ENCODE peak calls at places on chromosome 5, in nine cellular contexts. Z, A, O, F, X, W, Q, U and K are unnamed samples.

GRCh38 chr5:102971693-102972293 is 148.1 kb downstream of the GIN1 start:
- DNase-seq in Z (no peak), F (no peak), O (no peak), W (no peak), U (no peak), X (peak), A (no peak), Q (no peak), K (peak)

GRCh38 chr5:74370168-74370567 is 270.4 kb downstream of the ENC1 start:
- DNase-seq in Q (no peak), X (no peak), A (no peak), Z (no peak), O (no peak), F (no peak), U (peak), W (peak), K (no peak)

GRCh38 chr5:109409061-109409843 is 522 bp downstream of the PJA2 start:
- DNase-seq in F (peak), Q (no peak), X (no peak), U (peak), O (no peak), W (peak), A (peak), Z (peak), K (peak)

GRCh38 chr5:79074641-79075040 is 5.1 kb downstream of the BHMT2 start:
- DNase-seq in Z (no peak), U (no peak), W (no peak), O (peak), F (peak), Q (no peak), A (no peak), X (no peak), K (no peak)

GRCh38 chr5:27241564-27242257 is 203.3 kb upstream of the CDH9 start:
- DNase-seq in Z (no peak), A (no peak), Q (no peak), X (peak), O (peak), U (no peak), F (peak), W (no peak), K (peak)

GRCh38 chr5:61673007-61673735 is 341.1 kb downstream of the ZSWIM6 start:
- DNase-seq in X (peak), W (no peak), F (peak), O (no peak), A (no peak), Q (no peak), U (no peak), Z (no peak), K (peak)

GRCh38 chr5:169876376-169876775 is 103.9 kb downstream of the INSYN2B start:
- DNase-seq in W (no peak), Q (no peak), A (no peak), X (no peak), O (no peak), Z (no peak), U (no peak), F (no peak), K (peak)

GRCh38 chr5:132386644-132387286 is 17.3 kb downstream of the SLC22A5 start:
- DNase-seq in W (peak), A (peak), O (no peak), X (no peak), F (peak), Z (peak), Q (no peak), U (peak), K (no peak)

GRCh38 chr5:84163671-84164070 is 221.0 kb downstream of the EDIL3 start:
- DNase-seq in A (no peak), Q (no peak), F (no peak), X (no peak), Z (no peak), O (no peak), W (no peak), U (no peak), K (no peak)

GRCh38 chr5:56740000-56740399 is 75.3 kb upstream of the MAP3K1 start:
- DNase-seq in F (no peak), W (no peak), U (no peak), O (no peak), A (no peak), X (no peak), Q (no peak), Z (no peak), K (no peak)

GRCh38 chr5:66582499-66582898 is 13.7 kb upstream of the MAST4 start:
- DNase-seq in U (no peak), F (peak), Z (no peak), O (no peak), W (no peak), A (no peak), X (no peak), Q (no peak), K (no peak)

GRCh38 chr5:144390133-144390532 is 219.5 kb downstream of the KCTD16 start:
- DNase-seq in U (no peak), F (no peak), A (no peak), W (no peak), O (no peak), X (no peak), Z (no peak), Q (peak), K (no peak)

GRCh38 chr5:39224196-39224754 is 4.9 kb upstream of the FYB1 start:
- DNase-seq in Q (no peak), O (no peak), Z (no peak), X (no peak), F (no peak), A (no peak), U (no peak), W (peak), K (peak)

GRCh38 chr5:75053286-75054109 is 1.1 kb upstream of the GCNT4 start:
- DNase-seq in O (no peak), Z (peak), F (peak), U (no peak), Q (no peak), W (peak), A (no peak), X (no peak), K (no peak)

GRCh38 chr5:84715087-84715486 is 330.4 kb upstream of the EDIL3 start:
- DNase-seq in W (no peak), Q (no peak), O (no peak), X (no peak), Z (no peak), U (no peak), A (no peak), F (no peak), K (no peak)

GRCh38 chr5:53099546-53099945 is 10.0 kb downstream of the MOCS2 start:
- DNase-seq in Q (no peak), A (no peak), F (peak), O (no peak), W (no peak), U (no peak), X (no peak), Z (no peak), K (no peak)

GRCh38 chr5:68454172-68454571 is 238.6 kb downstream of the PIK3R1 start:
- DNase-seq in Q (no peak), W (no peak), A (no peak), F (no peak), O (no peak), X (no peak), U (no peak), Z (no peak), K (no peak)

GRCh38 chr5:138974227-138975063 is 99.3 kb upstream of the LRRTM2 start:
- DNase-seq in O (no peak), W (peak), U (peak), X (peak), A (no peak), Z (no peak), Q (no peak), F (peak), K (peak)

GRCh38 chr5:45109636-45110035 is 300.9 kb downstream of the MRPS30 start:
- DNase-seq in O (no peak), W (no peak), A (no peak), F (no peak), Z (no peak), X (no peak), U (no peak), Q (peak), K (no peak)

GRCh38 chr5:56305551-56305950 is 72.4 kb upstream of the ANKRD55 start:
- DNase-seq in U (no peak), W (no peak), A (no peak), Q (no peak), X (no peak), Z (no peak), F (no peak), O (no peak), K (no peak)

GRCh38 chr5:132905938-132906337 is 32.5 kb downstream of the LEAP2 start:
- DNase-seq in O (peak), Z (no peak), X (no peak), U (no peak), A (no peak), Q (no peak), F (no peak), W (no peak), K (no peak)

GRCh38 chr5:150020249-150020648 is 19.7 kb downstream of the HMGXB3 start:
- DNase-seq in Q (no peak), A (no peak), U (no peak), O (no peak), W (no peak), Z (no peak), X (no peak), F (no peak), K (no peak)

GRCh38 chr5:35149041-35149440 is 81.2 kb downstream of the PRLR start:
- DNase-seq in O (no peak), Z (no peak), W (no peak), F (no peak), Q (no peak), A (no peak), X (no peak), U (no peak), K (no peak)

GRCh38 chr5:81482595-81482994 is 88.7 kb upstream of the ACOT12 start:
- DNase-seq in A (no peak), U (no peak), W (no peak), X (no peak), Z (no peak), F (peak), Q (no peak), O (no peak), K (no peak)

GRCh38 chr5:136811551-136811950 is 446.2 kb upstream of the TRPC7 start:
- DNase-seq in F (peak), W (peak), Q (no peak), U (peak), X (peak), O (peak), Z (no peak), A (no peak), K (no peak)

GRCh38 chr5:94613583-94613982 is 4.8 kb downstream of the KIAA0825 start:
- DNase-seq in F (peak), Z (no peak), Q (no peak), U (no peak), X (no peak), O (no peak), W (no peak), A (no peak), K (no peak)

GRCh38 chr5:177122566-177122965 is 11.0 kb upstream of the NSD1 start:
- DNase-seq in W (no peak), Q (no peak), X (no peak), A (no peak), O (no peak), F (no peak), U (no peak), Z (no peak), K (no peak)

GRCh38 chr5:32523625-32524024 is 61.7 kb upstream of the SUB1 start:
- DNase-seq in X (no peak), F (no peak), U (no peak), O (no peak), Q (no peak), W (no peak), Z (no peak), A (no peak), K (no peak)

GRCh38 chr5:38329132-38329715 is 70.9 kb downstream of the EGFLAM start:
- DNase-seq in U (no peak), Z (no peak), F (peak), O (no peak), Q (no peak), X (no peak), W (no peak), A (no peak), K (no peak)

DNA sequence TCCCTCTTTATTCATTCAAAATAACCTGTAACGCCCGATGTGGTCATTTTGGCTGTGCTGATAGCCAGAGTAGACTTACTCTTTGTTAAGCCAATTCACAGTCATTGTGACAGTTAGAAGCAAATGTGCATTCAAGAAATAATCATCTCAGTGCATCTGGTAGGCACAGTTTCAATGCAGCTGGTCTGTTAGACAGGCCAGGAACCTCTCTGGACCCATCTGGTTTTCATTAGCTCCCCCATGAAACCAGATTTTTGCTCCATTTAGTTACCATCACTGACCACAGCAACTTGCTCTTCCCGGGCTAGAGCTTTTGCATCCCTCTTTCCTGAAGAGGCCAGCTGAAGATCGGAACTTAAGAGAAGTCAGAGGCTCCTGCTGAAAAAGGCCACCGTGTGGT is 284.2 kb downstream of the NSG2 start:
- DNase-seq in A (no peak), Q (no peak), F (no peak), U (no peak), O (peak), Z (no peak), X (peak), W (no peak), K (no peak)
- TF ChIP-seq CTCF in A (no peak), Q (no peak), F (no peak), U (no peak), O (no peak), Z (no peak), X (no peak), W (no peak), K (no peak)

DNA sequence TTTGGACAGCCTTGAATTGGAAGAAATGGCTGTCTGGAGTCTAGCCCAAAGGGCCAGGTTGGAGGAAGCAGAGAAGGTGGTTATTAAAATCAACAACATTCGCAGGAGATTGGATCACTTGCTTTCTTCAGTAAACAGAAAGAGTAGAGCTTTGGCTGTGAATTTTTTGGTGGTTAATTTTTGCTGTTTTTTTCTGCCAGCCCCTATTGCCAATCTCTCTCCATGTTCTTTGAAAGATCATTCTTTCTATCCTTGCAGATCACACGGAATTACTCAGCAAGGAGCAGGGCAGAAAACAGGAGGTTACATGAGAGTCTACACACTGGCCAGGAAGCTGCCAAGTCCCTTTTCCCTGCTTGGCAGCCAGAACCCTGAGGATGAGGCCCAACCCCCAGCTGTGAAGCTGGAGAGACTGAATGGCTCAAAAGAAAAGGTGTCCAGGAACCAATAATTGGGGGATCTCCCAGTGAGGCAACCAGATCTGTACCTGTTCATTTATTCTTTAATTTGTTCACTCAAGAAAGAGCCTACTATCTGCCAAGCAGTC is 13.0 kb downstream of the GLRX start:
- DNase-seq in U (peak), O (no peak), F (no peak), X (no peak), A (no peak), Z (no peak), Q (no peak), W (no peak), K (no peak)
- H3K4me3 ChIP-seq in U (no peak), O (no peak), F (no peak), X (no peak), A (no peak), Z (no peak), Q (no peak), W (peak), K (no peak)

DNA sequence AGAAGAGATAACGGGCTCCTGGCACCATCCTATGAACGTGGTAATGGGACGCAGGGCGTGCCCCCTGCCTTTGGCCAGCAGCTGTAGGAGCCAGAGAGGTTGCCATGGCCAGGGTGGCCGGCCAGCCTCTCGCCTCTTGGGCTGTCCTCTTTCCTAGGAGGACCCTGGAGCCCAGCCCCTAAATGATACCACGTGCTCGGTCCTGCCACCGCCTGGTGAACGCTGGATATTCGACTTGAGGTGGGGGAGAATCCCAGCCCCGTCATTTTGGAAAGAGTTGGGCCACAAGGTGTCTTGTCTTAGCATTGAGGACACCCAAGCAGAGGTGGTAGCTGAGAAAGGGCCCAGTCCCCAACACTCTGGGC is 391 bp upstream of the NRG2 start:
- DNase-seq in W (no peak), Q (peak), O (no peak), Z (no peak), F (no peak), U (peak), A (no peak), X (no peak), K (no peak)
- TF ChIP-seq CTCF in W (no peak), Q (peak), O (no peak), Z (no peak), F (no peak), U (no peak), A (no peak), X (no peak), K (peak)

DNA sequence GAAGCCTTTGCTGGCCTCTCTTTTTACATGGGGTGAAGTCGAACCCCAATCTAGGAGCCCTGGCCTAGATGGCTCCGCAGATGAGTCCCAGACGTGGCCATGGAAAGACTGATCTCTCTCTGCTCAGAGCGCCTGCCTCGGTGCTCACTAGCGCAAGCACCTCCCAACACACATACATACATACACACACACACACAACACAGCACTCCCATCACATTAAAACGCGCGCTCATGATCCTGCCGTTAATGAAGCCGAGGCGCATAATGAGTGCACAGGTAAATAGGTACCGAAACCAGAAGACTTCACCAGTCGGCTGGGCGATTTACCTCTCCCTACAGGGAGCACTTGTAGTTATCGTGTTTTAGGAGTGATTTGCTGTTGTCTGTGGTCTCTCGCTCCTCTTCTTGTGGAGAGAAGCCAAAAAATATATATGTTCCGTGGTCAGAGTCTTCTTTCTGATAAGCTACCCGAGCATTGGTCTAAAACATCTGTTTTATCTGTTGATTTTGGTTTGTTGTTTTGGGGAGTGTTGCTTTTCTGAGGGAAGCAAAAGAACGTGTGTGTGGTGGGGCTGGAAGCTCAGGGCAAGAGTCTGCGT is 207.7 kb downstream of the MEF2C start:
- DNase-seq in W (no peak), O (no peak), F (no peak), U (no peak), X (no peak), Q (no peak), A (no peak), Z (no peak), K (no peak)
- H3K4me3 ChIP-seq in W (peak), O (peak), F (peak), U (peak), X (peak), Q (peak), A (peak), Z (peak), K (peak)

GRCh38 chr5:162248107-162248713 is 180.6 kb downstream of the GABRG2 start:
- DNase-seq in A (no peak), F (no peak), X (no peak), W (no peak), Q (peak), O (no peak), Z (no peak), U (no peak), K (no peak)
- TF ChIP-seq CTCF in A (no peak), F (peak), X (peak), W (no peak), Q (peak), O (peak), Z (peak), U (no peak), K (peak)

GRCh38 chr5:166370928-166371690 is 1920.3 kb upstream of the WWC1 start:
- DNase-seq in O (no peak), W (no peak), Q (no peak), F (no peak), Z (no peak), X (peak), A (no peak), U (no peak), K (no peak)
- H3K4me3 ChIP-seq in O (peak), W (peak), Q (no peak), F (peak), Z (no peak), X (no peak), A (peak), U (peak), K (peak)